ENCODE peak calls at places on chromosomes 5 and 9, in seven cellular contexts. O is uterus; A is fibroblast of lung; F is activated CD4-positive, alpha-beta T cell treated with anti-CD3 and anti-CD28 coated beads, Interleukin-2, amount 50 U/mL, for 4 hours; H is amygdala; J is GM23248; V is choroid plexus epithelial cell. R is an unnamed sample.

GRCh38 chr5:108858959-108859358 is 111.3 kb downstream of the FER start:
- DNase-seq in O (no peak), A (peak), F (no peak), H (no peak), J (peak), V (peak), R (no peak)

GRCh38 chr5:118996098-118996497 is 7.8 kb upstream of the DTWD2 start:
- DNase-seq in O (no peak), A (no peak), F (no peak), H (no peak), J (no peak), V (no peak), R (no peak)

GRCh38 chr9:111037744-111038335 is 430 bp downstream of the LPAR1 start:
- DNase-seq in O (peak), A (peak), F (no peak), H (no peak), J (peak), V (peak), R (peak)

GRCh38 chr5:179257190-179257741 is 88.0 kb downstream of the ADAMTS2 start:
- DNase-seq in O (peak), A (no peak), F (no peak), H (no peak), J (no peak), V (no peak), R (peak)

GRCh38 chr9:121706149-121706548 is 54.7 kb downstream of the DAB2IP start:
- DNase-seq in O (no peak), A (no peak), F (no peak), H (no peak), J (no peak), V (no peak), R (no peak)

GRCh38 chr5:106006242-106006641 is 1664.5 kb downstream of the EFNA5 start:
- DNase-seq in O (no peak), A (no peak), F (no peak), H (no peak), J (no peak), V (no peak), R (no peak)

GRCh38 chr9:133354766-133355165 is 1.5 kb downstream of the SURF1 start:
- DNase-seq in O (no peak), A (no peak), F (no peak), H (no peak), J (no peak), V (no peak), R (no peak)

GRCh38 chr5:74141053-74141452 is 499.5 kb downstream of the ENC1 start:
- DNase-seq in O (no peak), A (no peak), F (no peak), H (no peak), J (peak), V (peak), R (no peak)

GRCh38 chr9:126116351-126117157 is 210.1 kb upstream of the MVB12B start:
- DNase-seq in O (no peak), A (no peak), F (no peak), H (no peak), J (no peak), V (no peak), R (no peak)

GRCh38 chr5:2912741-2913140 is 161.3 kb upstream of the IRX2 start:
- DNase-seq in O (no peak), A (no peak), F (no peak), H (no peak), J (no peak), V (no peak), R (no peak)

GRCh38 chr5:176466245-176466871 is 18.2 kb downstream of the FAF2 start:
- DNase-seq in O (no peak), A (peak), F (no peak), H (no peak), J (peak), V (peak), R (no peak)

GRCh38 chr9:126862461-126862830 is 2.0 kb downstream of the ZBTB34 start:
- DNase-seq in O (no peak), A (no peak), F (no peak), H (no peak), J (peak), V (no peak), R (no peak)

GRCh38 chr9:26650325-26650724 is 242.3 kb downstream of the CAAP1 start:
- DNase-seq in O (no peak), A (no peak), F (no peak), H (no peak), J (no peak), V (no peak), R (no peak)

GRCh38 chr5:179818746-179819295 is 1.9 kb upstream of the SQSTM1 start:
- DNase-seq in O (peak), A (peak), F (peak), H (peak), J (peak), V (peak), R (peak)

GRCh38 chr5:80871541-80871961 is 88.6 kb upstream of the RASGRF2 start:
- DNase-seq in O (no peak), A (peak), F (no peak), H (no peak), J (peak), V (peak), R (no peak)

GRCh38 chr9:23545728-23546127 is 280.3 kb downstream of the ELAVL2 start:
- DNase-seq in O (no peak), A (no peak), F (no peak), H (no peak), J (no peak), V (no peak), R (no peak)

GRCh38 chr9:129125478-129125877 is 14.3 kb downstream of the PTPA start:
- DNase-seq in O (no peak), A (peak), F (no peak), H (no peak), J (peak), V (peak), R (no peak)

GRCh38 chr9:3777137-3777536 is 251.3 kb upstream of the RFX3 start:
- DNase-seq in O (no peak), A (no peak), F (no peak), H (no peak), J (no peak), V (no peak), R (no peak)

GRCh38 chr5:176629853-176630680 is at the start of the genes EIF4E1B and SNCB:
- DNase-seq in O (no peak), A (peak), F (no peak), H (no peak), J (peak), V (peak), R (no peak)

GRCh38 chr5:165079389-165079788 is 1574.0 kb downstream of the MAT2B start:
- DNase-seq in O (no peak), A (no peak), F (no peak), H (no peak), J (no peak), V (no peak), R (no peak)

GRCh38 chr5:92364986-92365550 is 982.0 kb upstream of the ARRDC3 start:
- DNase-seq in O (no peak), A (peak), F (no peak), H (no peak), J (peak), V (peak), R (no peak)

GRCh38 chr5:93385665-93386064 is 195.4 kb downstream of the NR2F1-AS1 start:
- DNase-seq in O (no peak), A (peak), F (no peak), H (no peak), J (peak), V (peak), R (no peak)

R was measured in left ventricle myocardium inferior.